ENCODE peak calls at places on chromosome 6, in seven cellular contexts. One of them, this sample, is unnamed.

GRCh38 chr6:34982424-34982852 is 93.4 kb downstream of the ANKS1A start:
- DNase-seq in fibroblast of gingiva: no peak
- DNase-seq in NK-92 treated with Interleukin-12 subunit alpha and Interleukin-12 subunit beta, amount 100 ng/mL, for 24 hours: no peak
- DNase-seq in C1 segment of cervical spinal cord: peak
- DNase-seq in left lung: no peak
- DNase-seq in DMS 273 treated with DMSO at 0.1 percent for 48 hours: no peak
- DNase-seq in NCI-H1436 treated with DMSO at 0.1 percent for 48 hours: no peak
- DNase-seq in this sample: no peak

GRCh38 chr6:127971945-127972391 is 71.1 kb upstream of the THEMIS start:
- DNase-seq in fibroblast of gingiva: no peak
- DNase-seq in C1 segment of cervical spinal cord: no peak
- DNase-seq in DMS 273 treated with DMSO at 0.1 percent for 48 hours: no peak
- DNase-seq in NK-92 treated with Interleukin-12 subunit alpha and Interleukin-12 subunit beta, amount 100 ng/mL, for 24 hours: no peak
- DNase-seq in left lung: no peak
- DNase-seq in NCI-H1436 treated with DMSO at 0.1 percent for 48 hours: no peak
- DNase-seq in this sample: peak

GRCh38 chr6:44665143-44665542 is 277.6 kb downstream of the CDC5L start:
- DNase-seq in C1 segment of cervical spinal cord: no peak
- DNase-seq in NCI-H1436 treated with DMSO at 0.1 percent for 48 hours: no peak
- DNase-seq in DMS 273 treated with DMSO at 0.1 percent for 48 hours: no peak
- DNase-seq in fibroblast of gingiva: no peak
- DNase-seq in left lung: no peak
- DNase-seq in NK-92 treated with Interleukin-12 subunit alpha and Interleukin-12 subunit beta, amount 100 ng/mL, for 24 hours: no peak
- DNase-seq in this sample: no peak

GRCh38 chr6:92828786-92829185 is 590.6 kb downstream of the EPHA7 start:
- DNase-seq in left lung: no peak
- DNase-seq in fibroblast of gingiva: no peak
- DNase-seq in DMS 273 treated with DMSO at 0.1 percent for 48 hours: no peak
- DNase-seq in NK-92 treated with Interleukin-12 subunit alpha and Interleukin-12 subunit beta, amount 100 ng/mL, for 24 hours: no peak
- DNase-seq in NCI-H1436 treated with DMSO at 0.1 percent for 48 hours: no peak
- DNase-seq in C1 segment of cervical spinal cord: no peak
- DNase-seq in this sample: no peak

GRCh38 chr6:15246217-15247211 is 645 bp downstream of the JARID2 start:
- DNase-seq in fibroblast of gingiva: peak
- DNase-seq in C1 segment of cervical spinal cord: no peak
- DNase-seq in NK-92 treated with Interleukin-12 subunit alpha and Interleukin-12 subunit beta, amount 100 ng/mL, for 24 hours: no peak
- DNase-seq in left lung: no peak
- DNase-seq in NCI-H1436 treated with DMSO at 0.1 percent for 48 hours: no peak
- DNase-seq in DMS 273 treated with DMSO at 0.1 percent for 48 hours: no peak
- DNase-seq in this sample: no peak

GRCh38 chr6:42901538-42901957 is 14.3 kb upstream of the PTCRA start:
- DNase-seq in NCI-H1436 treated with DMSO at 0.1 percent for 48 hours: peak
- DNase-seq in NK-92 treated with Interleukin-12 subunit alpha and Interleukin-12 subunit beta, amount 100 ng/mL, for 24 hours: peak
- DNase-seq in fibroblast of gingiva: peak
- DNase-seq in DMS 273 treated with DMSO at 0.1 percent for 48 hours: peak
- DNase-seq in C1 segment of cervical spinal cord: peak
- DNase-seq in left lung: peak
- DNase-seq in this sample: peak

GRCh38 chr6:106194949-106195919 is 109.1 kb downstream of the PRDM1 start:
- DNase-seq in NK-92 treated with Interleukin-12 subunit alpha and Interleukin-12 subunit beta, amount 100 ng/mL, for 24 hours: no peak
- DNase-seq in fibroblast of gingiva: peak
- DNase-seq in DMS 273 treated with DMSO at 0.1 percent for 48 hours: no peak
- DNase-seq in left lung: no peak
- DNase-seq in NCI-H1436 treated with DMSO at 0.1 percent for 48 hours: no peak
- DNase-seq in C1 segment of cervical spinal cord: no peak
- DNase-seq in this sample: no peak

GRCh38 chr6:97958143-97958542 is 675.1 kb upstream of the MMS22L start:
- DNase-seq in NCI-H1436 treated with DMSO at 0.1 percent for 48 hours: no peak
- DNase-seq in C1 segment of cervical spinal cord: no peak
- DNase-seq in DMS 273 treated with DMSO at 0.1 percent for 48 hours: no peak
- DNase-seq in fibroblast of gingiva: no peak
- DNase-seq in left lung: no peak
- DNase-seq in NK-92 treated with Interleukin-12 subunit alpha and Interleukin-12 subunit beta, amount 100 ng/mL, for 24 hours: no peak
- DNase-seq in this sample: no peak

GRCh38 chr6:26017567-26017966 is 55.0 kb downstream of the TRIM38 start:
- DNase-seq in NCI-H1436 treated with DMSO at 0.1 percent for 48 hours: no peak
- DNase-seq in left lung: peak
- DNase-seq in C1 segment of cervical spinal cord: peak
- DNase-seq in NK-92 treated with Interleukin-12 subunit alpha and Interleukin-12 subunit beta, amount 100 ng/mL, for 24 hours: no peak
- DNase-seq in DMS 273 treated with DMSO at 0.1 percent for 48 hours: no peak
- DNase-seq in fibroblast of gingiva: peak
- DNase-seq in this sample: peak

GRCh38 chr6:16278048-16278724 is 39.8 kb downstream of the GMPR start:
- DNase-seq in C1 segment of cervical spinal cord: no peak
- DNase-seq in fibroblast of gingiva: no peak
- DNase-seq in left lung: no peak
- DNase-seq in DMS 273 treated with DMSO at 0.1 percent for 48 hours: no peak
- DNase-seq in NK-92 treated with Interleukin-12 subunit alpha and Interleukin-12 subunit beta, amount 100 ng/mL, for 24 hours: no peak
- DNase-seq in NCI-H1436 treated with DMSO at 0.1 percent for 48 hours: no peak
- DNase-seq in this sample: no peak

GRCh38 chr6:154377726-154378125 is 21.1 kb upstream of the IPCEF1 start:
- DNase-seq in DMS 273 treated with DMSO at 0.1 percent for 48 hours: no peak
- DNase-seq in left lung: no peak
- DNase-seq in NCI-H1436 treated with DMSO at 0.1 percent for 48 hours: no peak
- DNase-seq in C1 segment of cervical spinal cord: no peak
- DNase-seq in fibroblast of gingiva: no peak
- DNase-seq in NK-92 treated with Interleukin-12 subunit alpha and Interleukin-12 subunit beta, amount 100 ng/mL, for 24 hours: no peak
- DNase-seq in this sample: no peak

GRCh38 chr6:3751730-3752537 is 421 bp upstream of the PXDC1 start:
- DNase-seq in NCI-H1436 treated with DMSO at 0.1 percent for 48 hours: no peak
- DNase-seq in fibroblast of gingiva: peak
- DNase-seq in DMS 273 treated with DMSO at 0.1 percent for 48 hours: peak
- DNase-seq in left lung: peak
- DNase-seq in C1 segment of cervical spinal cord: peak
- DNase-seq in NK-92 treated with Interleukin-12 subunit alpha and Interleukin-12 subunit beta, amount 100 ng/mL, for 24 hours: no peak
- DNase-seq in this sample: peak

GRCh38 chr6:6890400-6890858 is 217.3 kb upstream of the RREB1 start:
- DNase-seq in fibroblast of gingiva: no peak
- DNase-seq in NK-92 treated with Interleukin-12 subunit alpha and Interleukin-12 subunit beta, amount 100 ng/mL, for 24 hours: no peak
- DNase-seq in left lung: peak
- DNase-seq in C1 segment of cervical spinal cord: no peak
- DNase-seq in NCI-H1436 treated with DMSO at 0.1 percent for 48 hours: no peak
- DNase-seq in DMS 273 treated with DMSO at 0.1 percent for 48 hours: no peak
- DNase-seq in this sample: no peak

GRCh38 chr6:150491131-150491795 is 108.4 kb upstream of the PLEKHG1 start:
- DNase-seq in fibroblast of gingiva: no peak
- DNase-seq in left lung: no peak
- DNase-seq in C1 segment of cervical spinal cord: no peak
- DNase-seq in NCI-H1436 treated with DMSO at 0.1 percent for 48 hours: no peak
- DNase-seq in NK-92 treated with Interleukin-12 subunit alpha and Interleukin-12 subunit beta, amount 100 ng/mL, for 24 hours: peak
- DNase-seq in DMS 273 treated with DMSO at 0.1 percent for 48 hours: no peak
- DNase-seq in this sample: no peak

GRCh38 chr6:11458509-11458908 is 79.0 kb upstream of the TMEM170B start:
- DNase-seq in DMS 273 treated with DMSO at 0.1 percent for 48 hours: no peak
- DNase-seq in NK-92 treated with Interleukin-12 subunit alpha and Interleukin-12 subunit beta, amount 100 ng/mL, for 24 hours: no peak
- DNase-seq in fibroblast of gingiva: no peak
- DNase-seq in C1 segment of cervical spinal cord: no peak
- DNase-seq in NCI-H1436 treated with DMSO at 0.1 percent for 48 hours: no peak
- DNase-seq in left lung: no peak
- DNase-seq in this sample: no peak

GRCh38 chr6:106181664-106182418 is 95.7 kb downstream of the PRDM1 start:
- DNase-seq in DMS 273 treated with DMSO at 0.1 percent for 48 hours: no peak
- DNase-seq in fibroblast of gingiva: peak
- DNase-seq in NK-92 treated with Interleukin-12 subunit alpha and Interleukin-12 subunit beta, amount 100 ng/mL, for 24 hours: no peak
- DNase-seq in left lung: no peak
- DNase-seq in NCI-H1436 treated with DMSO at 0.1 percent for 48 hours: no peak
- DNase-seq in C1 segment of cervical spinal cord: no peak
- DNase-seq in this sample: no peak

This sample was measured in CD4-positive, alpha-beta T cell.